ENCODE peak calls at places on chromosome 15, in five cellular contexts. F is PC-3, W is hepatocyte, T is HepG2, A is IMR-90. I is an unnamed sample.

GRCh38 chr15:97904196-97904572 is 56.3 kb upstream of the ARRDC4 start:
- DNase-seq in W (peak), A (peak), T (peak), F (peak), I (peak)

GRCh38 chr15:41838400-41838897 is at the start of gene PLA2G4B:
- DNase-seq in W (no peak), A (no peak), T (no peak), F (peak), I (no peak)

GRCh38 chr15:97984157-97984556 is 23.7 kb downstream of the ARRDC4 start:
- DNase-seq in F (no peak), T (no peak), A (no peak), W (no peak), I (peak)

GRCh38 chr15:64845183-64845611 is 3.5 kb downstream of the PLEKHO2 start:
- DNase-seq in F (no peak), W (no peak), T (no peak), A (no peak), I (peak)

GRCh38 chr15:60479361-60479684 is 381 bp upstream of the ICE2 start:
- DNase-seq in T (no peak), W (peak), F (no peak), A (no peak), I (no peak)

GRCh38 chr15:78212008-78212407 is 22.4 kb downstream of the ACSBG1 start:
- DNase-seq in A (no peak), T (no peak), F (peak), W (no peak), I (no peak)

GRCh38 chr15:31471731-31472430 is 145.2 kb downstream of the KLF13 start:
- DNase-seq in W (no peak), A (peak), F (peak), T (no peak), I (peak)

GRCh38 chr15:25691544-25692430 is 171.3 kb downstream of the ATP10A start:
- DNase-seq in T (no peak), W (peak), A (peak), F (no peak), I (peak)

GRCh38 chr15:89489376-89489775 is 7.0 kb downstream of the RHCG start:
- DNase-seq in F (no peak), W (no peak), T (no peak), A (no peak), I (no peak)

GRCh38 chr15:90903733-90904536 is 833 bp downstream of the MAN2A2 start:
- DNase-seq in A (no peak), F (peak), T (peak), W (peak), I (no peak)

GRCh38 chr15:79101866-79102581 is 11.4 kb upstream of the RASGRF1 start:
- DNase-seq in F (no peak), W (no peak), A (peak), T (no peak), I (peak)

GRCh38 chr15:88897456-88898194 is 2.3 kb upstream of the HAPLN3 start:
- DNase-seq in W (peak), F (peak), T (peak), A (peak), I (peak)

GRCh38 chr15:63502843-63503738 is 1.3 kb upstream of the USP3 start:
- DNase-seq in A (peak), F (peak), W (peak), T (peak), I (peak)

GRCh38 chr15:56049577-56049976 is 56.2 kb upstream of the NEDD4 start:
- DNase-seq in F (no peak), A (no peak), W (no peak), T (no peak), I (no peak)

GRCh38 chr15:67033521-67033920 is 31.9 kb upstream of the SMAD3 start:
- DNase-seq in W (no peak), F (no peak), T (no peak), A (no peak), I (no peak)

GRCh38 chr15:70271422-70272088 is 173.8 kb upstream of the TLE3 start:
- DNase-seq in F (peak), A (peak), T (no peak), W (peak), I (peak)

GRCh38 chr15:67174864-67175573 is 79.4 kb downstream of the AAGAB start:
- DNase-seq in W (peak), A (peak), T (no peak), F (peak), I (peak)

GRCh38 chr15:78133801-78134200 is 2.6 kb upstream of the CIB2 start:
- DNase-seq in W (peak), F (peak), T (no peak), A (no peak), I (no peak)

GRCh38 chr15:98823012-98823458 is 174.7 kb downstream of the IGF1R start:
- DNase-seq in W (peak), T (no peak), A (peak), F (peak), I (peak)

GRCh38 chr15:100461049-100461448 is 67.7 kb downstream of the CERS3 start:
- DNase-seq in F (no peak), T (no peak), A (no peak), W (no peak), I (no peak)

GRCh38 chr15:99556010-99556409 is 9.8 kb upstream of the MEF2A start:
- DNase-seq in F (no peak), A (no peak), T (no peak), W (no peak), I (no peak)

GRCh38 chr15:91941871-91942270 is 88.4 kb downstream of the SLCO3A1 start:
- DNase-seq in T (no peak), A (no peak), F (peak), W (no peak), I (peak)

GRCh38 chr15:74631408-74631807 is 15.8 kb downstream of the CLK3 start:
- DNase-seq in W (no peak), F (no peak), A (no peak), T (peak), I (peak)

GRCh38 chr15:101188517-101189340 is 63.1 kb downstream of the CHSY1 start:
- DNase-seq in A (peak), F (peak), W (no peak), T (no peak), I (peak)

GRCh38 chr15:42286445-42287029 is 13.3 kb upstream of the TMEM87A start:
- DNase-seq in W (no peak), T (peak), F (no peak), A (peak), I (peak)

GRCh38 chr15:73334086-73334485 is 34.7 kb downstream of the HCN4 start:
- DNase-seq in A (no peak), T (no peak), F (no peak), W (no peak), I (no peak)

GRCh38 chr15:35626984-35627383 is 81.0 kb upstream of the DPH6 start:
- DNase-seq in F (no peak), A (no peak), W (no peak), T (no peak), I (no peak)

GRCh38 chr15:99085413-99086326 is 19.2 kb upstream of the SYNM start:
- DNase-seq in A (peak), T (no peak), W (no peak), F (no peak), I (peak)

GRCh38 chr15:60369696-60370095 is 28.1 kb downstream of the ANXA2 start:
- DNase-seq in A (no peak), W (no peak), T (no peak), F (no peak), I (no peak)

GRCh38 chr15:74725241-74725774 is at the start of gene CYP1A1:
- DNase-seq in T (no peak), F (peak), W (peak), A (no peak), I (peak)

GRCh38 chr15:68316061-68316804 is 38.7 kb downstream of the FEM1B start:
- DNase-seq in A (no peak), F (peak), T (no peak), W (no peak), I (no peak)

GRCh38 chr15:35168464-35168863 is 83.4 kb upstream of the NANOGP8 start:
- DNase-seq in A (peak), W (no peak), F (peak), T (no peak), I (peak)

GRCh38 chr15:61829514-61829889 is 230.7 kb downstream of the VPS13C start:
- DNase-seq in F (no peak), W (no peak), T (no peak), A (no peak), I (no peak)

GRCh38 chr15:75347222-75348033 is 589 bp downstream of the NEIL1 start:
- DNase-seq in A (no peak), T (no peak), W (peak), F (peak), I (peak)

GRCh38 chr15:87144775-87145174 is 1065.1 kb downstream of the AGBL1 start:
- DNase-seq in F (peak), W (no peak), T (no peak), A (peak), I (no peak)

GRCh38 chr15:25859838-25860645 is 3.1 kb downstream of the ATP10A start:
- DNase-seq in A (no peak), W (no peak), F (peak), T (no peak), I (peak)

GRCh38 chr15:25175789-25176615 is 221.2 kb downstream of the SNRPN start:
- DNase-seq in A (no peak), F (no peak), T (no peak), W (peak), I (no peak)

GRCh38 chr15:69853572-69853971 is 244.1 kb downstream of the TLE3 start:
- DNase-seq in T (no peak), F (peak), A (peak), W (peak), I (peak)

GRCh38 chr15:45203182-45203581 is 15.4 kb upstream of the SHF start:
- DNase-seq in W (no peak), T (no peak), F (no peak), A (no peak), I (no peak)

GRCh38 chr15:38555686-38556334 is 8.8 kb downstream of the RASGRP1 start:
- DNase-seq in F (no peak), A (peak), W (no peak), T (no peak), I (peak)

DNA sequence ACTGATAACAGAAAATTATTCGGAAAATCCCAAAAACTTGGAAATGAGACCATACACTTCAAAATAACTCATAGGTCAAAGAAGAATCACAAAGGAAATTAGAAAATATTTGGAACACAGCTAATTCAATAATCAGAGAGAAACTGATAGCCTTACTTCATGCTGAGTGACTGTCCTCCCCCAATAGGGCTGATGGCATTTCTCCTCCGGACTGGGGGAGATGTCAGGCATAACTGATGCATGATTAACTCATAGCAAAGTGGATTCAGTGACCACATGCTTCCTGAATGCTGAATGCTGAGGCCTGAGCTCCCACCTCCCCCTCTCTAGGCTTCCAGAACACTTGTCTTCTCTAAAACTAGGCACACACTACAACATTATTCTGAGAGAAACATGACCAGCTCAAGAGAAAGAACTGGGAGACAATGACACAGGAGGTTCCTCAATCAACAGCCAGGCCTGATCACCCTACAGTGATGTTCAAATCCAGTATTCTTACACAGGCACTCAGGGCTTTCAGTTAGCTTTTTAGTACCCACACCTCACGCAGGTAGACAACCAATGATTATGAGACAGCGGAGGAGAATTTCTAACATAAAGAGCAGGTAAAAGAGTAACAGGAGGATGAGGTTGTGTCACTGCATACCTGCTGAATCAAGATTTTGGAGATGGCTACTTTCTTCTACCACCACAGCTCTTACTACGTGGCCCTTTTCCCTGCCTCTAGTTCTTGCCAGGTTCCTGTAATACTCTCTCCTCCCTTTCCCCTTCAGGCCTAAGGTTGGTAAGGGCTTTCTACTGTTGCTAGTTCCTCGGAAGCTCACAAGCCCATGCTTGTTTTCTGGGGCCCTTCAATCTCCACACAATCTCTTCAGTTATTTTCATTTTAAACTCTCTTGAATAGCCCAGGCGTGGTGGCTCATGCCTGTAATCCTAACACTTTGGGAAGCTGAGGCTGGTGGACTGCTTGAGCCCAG is 96.1 kb downstream of the FMN1 start:
- DNase-seq in W (no peak), T (no peak), F (peak), A (peak), I (peak)
- H3K4me2 ChIP-seq in W (no peak), T (no peak), F (peak), A (peak), I (peak)

GRCh38 chr15:40355976-40356585 is 1.9 kb upstream of the DISP2 start:
- DNase-seq in T (no peak), A (no peak), W (no peak), F (no peak), I (no peak)

GRCh38 chr15:40357723-40358491 is at the start of gene DISP2:
- DNase-seq in T (peak), A (peak), F (peak), W (peak), I (peak)

GRCh38 chr15:40360015-40360414 is 2.0 kb downstream of the DISP2 start:
- DNase-seq in W (no peak), A (no peak), F (no peak), T (no peak), I (no peak)

GRCh38 chr15:40357246-40357645 is 773 bp upstream of the DISP2 start:
- DNase-seq in A (no peak), F (no peak), T (no peak), W (no peak), I (no peak)

DNA sequence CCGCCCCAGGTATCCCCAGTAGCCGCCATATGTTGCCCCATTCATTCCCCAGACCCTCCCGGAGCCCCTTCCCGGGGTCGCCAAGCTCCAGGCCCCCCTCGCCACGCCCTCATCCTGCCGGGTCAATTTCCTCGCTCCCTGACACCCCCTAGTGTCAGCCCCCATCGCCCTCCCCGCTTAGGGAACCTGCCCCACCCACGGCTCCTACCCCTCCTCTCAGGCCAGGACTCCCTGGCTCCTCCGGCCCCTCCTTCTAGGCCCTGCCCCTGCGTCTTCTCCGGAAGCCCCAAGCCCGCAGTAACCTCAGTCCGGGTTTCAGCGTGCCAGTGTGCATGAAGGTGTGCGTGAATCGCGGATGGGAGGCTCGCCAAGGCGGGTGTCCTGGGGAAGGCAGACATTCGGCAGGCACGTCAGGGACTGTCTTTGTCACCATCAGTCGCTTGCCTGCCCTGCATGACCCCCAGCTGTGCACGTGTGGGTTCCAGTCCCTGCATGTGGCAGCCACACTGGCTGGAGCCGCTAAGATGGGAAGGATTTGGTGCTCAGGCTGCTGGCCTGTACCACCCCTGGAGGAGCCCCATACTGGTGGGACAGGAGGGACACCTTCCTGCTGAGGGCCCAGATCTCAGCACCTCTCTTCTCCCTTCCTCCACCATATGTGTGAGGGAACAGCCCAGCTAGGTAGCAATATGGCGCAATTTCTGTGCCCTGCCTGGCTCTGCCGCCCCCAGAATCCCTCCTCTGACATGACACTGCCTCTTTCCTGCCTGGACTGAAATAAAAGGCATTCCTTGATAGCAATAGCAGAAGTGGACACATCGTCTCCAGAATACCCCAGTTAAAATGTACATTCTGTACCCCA is 704 bp downstream of the DISP2 start:
- DNase-seq in F (peak), W (no peak), A (no peak), T (no peak), I (no peak)
- H3K4me3 ChIP-seq in F (peak), W (peak), A (peak), T (peak), I (peak)

GRCh38 chr15:44195151-44195740 is at the start of gene FRMD5:
- DNase-seq in W (peak), F (peak), T (peak), A (peak), I (peak)
- H2AFZ ChIP-seq in W (peak), F (peak), T (no peak), A (peak), I (peak)

GRCh38 chr15:48939686-48940085 is 24.0 kb downstream of the SHC4 start:
- DNase-seq in W (peak), F (peak), T (no peak), A (peak), I (peak)
- H3K4me2 ChIP-seq in W (no peak), F (peak), T (no peak), A (no peak), I (no peak)

DNA sequence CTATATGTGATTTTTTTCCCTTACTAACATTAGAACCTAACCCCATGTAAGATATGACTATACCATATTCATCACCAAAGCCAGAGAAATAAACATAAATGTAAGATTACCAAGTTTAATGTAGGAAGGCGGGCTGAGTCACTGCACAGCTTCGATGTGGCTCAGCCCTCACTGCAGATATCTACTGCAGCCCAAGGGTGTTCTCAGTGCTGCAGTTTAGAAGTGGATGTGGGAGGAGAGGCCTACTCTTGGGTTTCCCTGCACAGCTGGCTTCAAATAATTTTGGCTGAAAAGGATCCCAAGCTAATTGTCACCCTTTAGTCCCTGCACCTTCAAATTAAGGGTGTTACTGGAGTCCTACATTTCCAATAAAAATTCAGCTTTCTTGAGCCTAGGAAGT is 9.2 kb downstream of the ARPP19 start:
- DNase-seq in W (no peak), T (no peak), A (peak), F (no peak), I (peak)
- H3K4me3 ChIP-seq in W (no peak), T (no peak), A (no peak), F (no peak), I (no peak)

DNA sequence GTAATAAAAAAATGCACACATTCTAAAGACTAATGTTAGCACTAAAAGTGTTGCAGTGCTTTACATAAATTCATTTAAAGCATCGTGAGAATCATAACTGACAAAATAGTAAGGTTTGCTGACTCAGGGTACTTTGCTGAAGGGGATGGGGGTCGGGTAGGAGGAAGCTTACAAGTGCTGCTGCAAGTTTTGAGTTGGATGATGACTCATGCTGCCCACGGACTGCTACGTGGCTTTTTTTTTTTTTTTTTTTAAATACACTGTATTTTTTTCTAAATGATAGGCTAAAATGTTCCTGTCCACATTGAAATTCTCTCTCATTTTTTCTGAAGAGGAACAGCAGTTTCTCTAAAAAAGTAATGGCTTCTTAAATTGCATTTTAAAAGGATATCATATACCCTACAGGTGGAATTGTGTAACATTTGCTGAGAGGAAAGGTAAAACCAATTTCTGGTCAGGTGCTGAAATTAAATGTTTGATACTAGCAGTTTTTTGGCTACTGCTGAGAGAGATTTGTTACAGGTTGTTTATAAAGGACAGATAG is 2.2 kb downstream of the MAPK6 start:
- DNase-seq in A (peak), F (peak), T (peak), W (peak), I (peak)
- H2AFZ ChIP-seq in A (no peak), F (no peak), T (no peak), W (no peak), I (no peak)